ENCODE peak calls at places on chromosomes 12 and 14, in nine cellular contexts. V is hippocampal formation; S is H54; Q is activated CD4-positive, alpha-beta T cell treated with anti-CD3 and anti-CD28 coated beads, Interleukin-2, amount 50 U/mL, for 24 hours; X is right cardiac atrium; Z is lower lobe of right lung; J is mucosa of descending colon; T is NCI-H1930; B is stimulated activated CD4-positive, alpha-beta T cell treated with anti-CD3 and anti-CD28 coated beads, Interleukin-4, amount 100 ng/mL, for 48 hours. U is an unnamed sample.

GRCh38 chr12:81080431-81080983 is 2.6 kb downstream of the ACSS3 start:
- DNase-seq in B (no peak), T (no peak), S (no peak), Z (no peak), V (no peak), Q (no peak), J (peak), X (no peak), U (no peak)

GRCh38 chr14:94465042-94465441 is 11.0 kb downstream of the SERPINA9 start:
- DNase-seq in Q (no peak), X (no peak), B (no peak), J (no peak), V (no peak), Z (no peak), S (no peak), T (no peak), U (no peak)

GRCh38 chr14:61177279-61178225 is 103.6 kb downstream of the TMEM30B start:
- DNase-seq in J (no peak), X (no peak), T (no peak), B (peak), Z (no peak), S (peak), Q (no peak), V (no peak), U (peak)

GRCh38 chr14:28603606-28604005 is 163.0 kb upstream of the FOXG1 start:
- DNase-seq in Q (no peak), X (no peak), J (no peak), V (no peak), S (no peak), B (no peak), T (no peak), Z (no peak), U (no peak)

GRCh38 chr14:101780390-101780789 is 18.9 kb downstream of the PPP2R5C start:
- DNase-seq in S (no peak), Z (no peak), J (no peak), T (no peak), V (no peak), B (no peak), X (no peak), Q (no peak), U (no peak)

GRCh38 chr12:128790221-128790620 is 33.5 kb downstream of the SLC15A4 start:
- DNase-seq in X (no peak), T (no peak), J (no peak), S (no peak), B (no peak), V (no peak), Q (no peak), Z (no peak), U (no peak)

GRCh38 chr12:15001733-15002471 is 29.1 kb downstream of the PDE6H start:
- DNase-seq in V (peak), B (no peak), X (peak), J (peak), S (no peak), T (no peak), Z (peak), Q (no peak), U (no peak)

GRCh38 chr12:111788178-111788654 is 21.5 kb downstream of the ALDH2 start:
- DNase-seq in X (peak), T (peak), B (no peak), S (no peak), Q (no peak), Z (no peak), V (peak), J (no peak), U (no peak)

GRCh38 chr14:23366163-23366921 is 1.4 kb upstream of the EFS start:
- DNase-seq in Q (no peak), B (no peak), X (peak), J (peak), Z (peak), V (peak), S (no peak), T (no peak), U (no peak)

GRCh38 chr14:56715938-56716337 is 94.3 kb downstream of the OTX2 start:
- DNase-seq in B (no peak), S (no peak), J (no peak), X (no peak), V (no peak), Q (no peak), Z (no peak), T (no peak), U (no peak)

GRCh38 chr14:25406818-25407217 is 356.9 kb upstream of the STXBP6 start:
- DNase-seq in Z (no peak), Q (no peak), X (no peak), V (no peak), S (peak), T (peak), B (peak), J (peak), U (peak)

GRCh38 chr14:37597538-37598084 is 2.2 kb downstream of the TTC6 start:
- DNase-seq in Q (no peak), V (no peak), Z (no peak), T (no peak), B (no peak), J (peak), S (no peak), X (peak), U (no peak)

GRCh38 chr12:24751181-24751580 is 197.7 kb downstream of the BCAT1 start:
- DNase-seq in V (no peak), X (no peak), S (no peak), J (no peak), Z (no peak), B (no peak), Q (no peak), T (no peak), U (no peak)

GRCh38 chr12:105721051-105721825 is 390.7 kb downstream of the C12orf75 start:
- DNase-seq in B (no peak), X (no peak), T (no peak), Q (no peak), Z (no peak), V (no peak), S (no peak), J (no peak), U (no peak)

GRCh38 chr14:103091041-103091882 is 3.3 kb upstream of the EXOC3L4 start:
- DNase-seq in V (no peak), Q (peak), X (peak), Z (peak), J (peak), B (peak), T (peak), S (peak), U (peak)